ENCODE peak calls at places on chromosome 18, in four cellular contexts. U, I, F and W are unnamed samples.

GRCh38 chr18:476368-476767 is 24.1 kb downstream of the COLEC12 start:
- DNase-seq in F (no peak), I (no peak), U (no peak), W (no peak)

GRCh38 chr18:7370375-7370774 is 139.5 kb downstream of the LRRC30 start:
- DNase-seq in I (no peak), F (no peak), U (no peak), W (no peak)

GRCh38 chr18:74598350-74599001 is 806 bp downstream of the ZNF407 start:
- DNase-seq in F (peak), U (no peak), I (peak), W (peak)

GRCh38 chr18:45168883-45169585 is 446.2 kb upstream of the SLC14A2 start:
- DNase-seq in I (no peak), U (no peak), F (no peak), W (no peak)

GRCh38 chr18:74498712-74499629 is 2.8 kb downstream of the CNDP2 start:
- DNase-seq in U (peak), I (no peak), F (no peak), W (no peak)

GRCh38 chr18:3688682-3689081 is 238.7 kb downstream of the TGIF1 start:
- DNase-seq in I (no peak), U (no peak), F (no peak), W (no peak)

GRCh38 chr18:41593276-41593675 is 361.8 kb upstream of the PIK3C3 start:
- DNase-seq in I (no peak), F (no peak), U (no peak), W (no peak)

GRCh38 chr18:53567935-53568574 is 656.4 kb downstream of the MBD2 start:
- DNase-seq in F (no peak), U (no peak), I (peak), W (no peak)

GRCh38 chr18:24009651-24010333 is 4.8 kb upstream of the TTC39C start:
- DNase-seq in F (no peak), I (no peak), U (peak), W (no peak)

GRCh38 chr18:57997820-57998219 is 46.2 kb upstream of the NEDD4L start:
- DNase-seq in I (no peak), F (no peak), U (no peak), W (no peak)

GRCh38 chr18:49612515-49613033 is 50.7 kb downstream of the LIPG start:
- DNase-seq in F (no peak), U (peak), I (no peak), W (no peak)

GRCh38 chr18:49611316-49611715 is 49.5 kb downstream of the LIPG start:
- DNase-seq in F (no peak), I (no peak), U (no peak), W (no peak)

GRCh38 chr18:49609416-49610284 is 47.8 kb downstream of the LIPG start:
- DNase-seq in I (no peak), F (no peak), U (no peak), W (peak)

GRCh38 chr18:49608366-49608747 is 46.5 kb downstream of the LIPG start:
- DNase-seq in I (no peak), U (no peak), F (no peak), W (no peak)

GRCh38 chr18:49608892-49609291 is 47.0 kb downstream of the LIPG start:
- DNase-seq in U (no peak), I (no peak), F (no peak), W (no peak)
- TF ChIP-seq SRF in U (no peak), I (no peak), F (no peak), W (no peak)

DNA sequence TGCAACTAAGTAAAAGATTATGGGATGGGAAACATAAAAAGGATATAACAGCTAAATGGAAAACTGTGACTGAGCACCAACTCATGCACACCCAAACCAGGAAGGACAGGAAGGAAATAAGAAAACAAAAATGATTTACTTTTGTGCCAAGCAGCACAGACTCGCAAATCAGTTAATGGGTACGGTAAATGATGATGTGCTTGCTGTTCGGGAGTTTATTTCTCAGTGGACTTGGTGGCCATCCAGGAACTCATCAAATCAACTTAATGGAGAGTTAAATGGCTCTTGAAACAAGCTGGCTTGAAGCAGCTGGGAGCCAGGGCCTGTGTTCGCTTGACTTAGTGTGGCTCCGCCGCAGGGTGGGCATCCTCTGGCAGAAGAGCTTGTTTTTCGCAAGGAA is 36.2 kb downstream of the MTCL1 start:
- DNase-seq in U (no peak), I (no peak), F (no peak), W (no peak)
- TF ChIP-seq REST in U (no peak), I (no peak), F (no peak), W (no peak)

DNA sequence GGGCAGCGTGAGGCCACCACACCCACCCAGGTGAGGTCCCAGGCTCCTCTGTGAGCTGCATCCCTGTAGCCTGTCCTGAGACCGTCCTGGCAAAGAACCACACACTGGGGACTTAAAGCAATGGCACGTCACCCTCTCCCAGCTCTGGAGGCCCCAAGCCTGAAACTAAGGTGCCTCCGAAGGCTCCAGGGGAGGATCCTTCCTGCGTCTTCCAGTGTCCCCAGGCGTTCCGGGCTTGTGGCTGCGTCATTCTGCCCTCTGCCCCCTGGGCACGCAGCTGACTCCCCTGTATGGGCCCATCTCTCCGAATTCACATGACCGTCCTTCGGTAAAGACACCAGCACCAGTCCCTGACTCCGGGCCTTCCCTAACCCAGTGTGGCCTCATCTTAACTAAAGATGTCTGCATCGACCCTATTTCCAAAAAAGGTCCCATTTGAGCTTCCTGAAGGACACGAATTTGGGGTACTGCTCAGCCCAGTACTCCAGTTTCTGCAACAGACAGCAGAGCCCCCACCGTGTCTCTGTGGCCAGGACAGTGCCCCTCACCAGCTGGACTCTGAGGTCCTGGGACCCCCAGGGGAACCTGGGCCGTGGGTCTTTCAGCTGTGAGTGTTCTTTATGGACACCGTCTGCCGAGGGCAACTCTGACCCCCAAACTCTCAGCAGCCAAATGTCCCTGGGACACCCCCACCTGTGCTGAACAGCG is 75.2 kb upstream of the CTDP1 start:
- DNase-seq in F (no peak), U (no peak), I (no peak), W (no peak)
- TF ChIP-seq SRF in F (no peak), U (no peak), I (no peak), W (no peak)

GRCh38 chr18:9859232-9859631 is 26.5 kb upstream of the TXNDC2 start:
- DNase-seq in I (no peak), F (no peak), U (no peak), W (no peak)

GRCh38 chr18:9856097-9856496 is 29.7 kb upstream of the TXNDC2 start:
- DNase-seq in U (no peak), I (no peak), F (no peak), W (no peak)

GRCh38 chr18:9861157-9861556 is 24.6 kb upstream of the TXNDC2 start:
- DNase-seq in I (no peak), F (no peak), U (peak), W (no peak)

GRCh38 chr18:9860682-9861081 is 25.1 kb upstream of the TXNDC2 start:
- DNase-seq in U (no peak), I (no peak), F (no peak), W (no peak)

DNA sequence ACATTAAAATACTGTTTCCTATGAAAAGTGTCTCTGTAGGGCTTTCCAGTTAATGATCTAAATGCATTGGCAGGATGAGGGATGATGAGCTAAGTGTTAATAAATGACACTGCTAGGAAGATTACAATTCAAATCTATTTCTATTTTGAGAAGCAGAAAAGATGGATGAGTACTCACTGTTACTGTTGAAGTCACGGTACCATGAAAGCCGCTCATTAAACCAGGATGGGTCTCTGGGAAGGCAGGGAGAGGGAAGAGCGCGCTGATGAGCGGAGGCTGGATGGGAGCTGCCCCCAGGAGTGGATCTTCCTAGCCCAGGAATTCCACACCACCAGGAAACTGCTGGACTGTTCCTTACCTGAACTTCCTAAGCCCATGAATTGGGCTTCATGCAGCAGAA is 27.1 kb upstream of the TXNDC2 start:
- DNase-seq in I (no peak), U (no peak), F (no peak), W (no peak)
- TF ChIP-seq REST in I (no peak), U (no peak), F (no peak), W (no peak)

DNA sequence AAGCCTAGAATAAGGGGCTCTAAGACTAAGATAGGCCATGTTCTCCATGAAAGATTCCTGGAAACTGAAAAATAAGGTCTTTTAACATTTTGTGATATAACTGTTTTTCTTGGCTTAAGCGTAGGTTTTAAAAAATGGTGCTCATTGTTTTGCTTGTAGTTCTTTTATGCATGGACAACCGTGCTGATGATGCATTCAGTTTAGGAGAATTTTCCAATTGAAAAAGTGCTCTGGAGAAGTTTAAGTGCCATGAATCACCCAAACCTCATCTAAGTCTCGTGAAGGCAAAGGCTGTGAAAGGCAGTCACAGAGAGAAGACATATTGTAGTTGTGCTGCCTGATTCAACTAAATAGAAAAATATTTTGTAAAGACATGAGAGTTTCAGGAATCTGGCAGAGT is 111.8 kb upstream of the GAREM1 start:
- DNase-seq in U (no peak), I (no peak), F (no peak), W (no peak)
- TF ChIP-seq SRF in U (no peak), I (no peak), F (no peak), W (no peak)

DNA sequence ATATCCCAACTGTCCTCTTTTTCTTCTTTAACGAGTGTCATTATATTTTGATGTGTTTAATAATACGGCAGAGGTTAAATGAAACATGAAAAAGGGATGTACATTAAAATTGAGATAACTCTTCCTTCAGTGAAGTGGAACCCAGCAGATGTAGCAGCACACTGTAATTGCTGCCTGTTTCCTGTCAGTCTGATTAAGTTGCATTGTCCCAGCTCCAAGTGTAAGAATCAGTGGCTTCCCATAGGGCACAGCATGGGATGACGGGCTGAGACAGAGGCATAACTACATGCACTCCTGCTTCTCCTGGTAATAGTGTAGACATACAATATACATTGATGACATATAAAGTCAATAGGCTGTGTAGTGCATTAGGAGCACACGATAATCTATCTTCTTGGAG is 175.8 kb upstream of the TCF4 start:
- DNase-seq in I (no peak), F (no peak), U (no peak), W (no peak)
- TF ChIP-seq REST in I (no peak), F (no peak), U (no peak), W (no peak)

GRCh38 chr18:47410139-47410538 is 158.7 kb upstream of the SKOR2 start:
- DNase-seq in U (no peak), I (no peak), F (no peak), W (no peak)
- TF ChIP-seq SRF in U (no peak), I (no peak), F (no peak), W (no peak)